ENCODE peak calls at places on chromosomes 7 and 10, in four cellular contexts. One of them, this sample, is unnamed.

GRCh38 chr10:86964847-86965190 is 3.5 kb upstream of the ADIRF start:
- DNase-seq in NCI-H69: no peak
- DNase-seq in progenitor cell of endocrine pancreas: no peak
- DNase-seq in anterior cingulate cortex: no peak
- DNase-seq in this sample: no peak

GRCh38 chr7:66739953-66740301 is 606 bp upstream of the RABGEF1 start:
- DNase-seq in NCI-H69: no peak
- DNase-seq in progenitor cell of endocrine pancreas: no peak
- DNase-seq in anterior cingulate cortex: no peak
- DNase-seq in this sample: no peak

GRCh38 chr10:126455036-126455765 is 66.9 kb upstream of the ADAM12 start:
- DNase-seq in NCI-H69: no peak
- DNase-seq in progenitor cell of endocrine pancreas: no peak
- DNase-seq in anterior cingulate cortex: no peak
- DNase-seq in this sample: no peak

GRCh38 chr10:123044391-123044790 is 35.6 kb downstream of the ACADSB start:
- DNase-seq in NCI-H69: peak; percentile 49
- DNase-seq in progenitor cell of endocrine pancreas: no peak
- DNase-seq in anterior cingulate cortex: no peak
- DNase-seq in this sample: no peak

GRCh38 chr7:738241-738640 is 11.2 kb upstream of the PRKAR1B start:
- DNase-seq in NCI-H69: no peak
- DNase-seq in progenitor cell of endocrine pancreas: no peak
- DNase-seq in anterior cingulate cortex: no peak
- DNase-seq in this sample: no peak

GRCh38 chr10:100535338-100535714 is 417 bp upstream of the HIF1AN start:
- DNase-seq in NCI-H69: no peak
- DNase-seq in progenitor cell of endocrine pancreas: no peak
- DNase-seq in anterior cingulate cortex: no peak
- DNase-seq in this sample: no peak

GRCh38 chr7:54799792-54800191 is 40.8 kb upstream of the SEC61G start:
- DNase-seq in NCI-H69: no peak
- DNase-seq in progenitor cell of endocrine pancreas: no peak
- DNase-seq in anterior cingulate cortex: no peak
- DNase-seq in this sample: no peak

GRCh38 chr7:77866791-77867190 is 68.2 kb downstream of the PHTF2 start:
- DNase-seq in NCI-H69: peak; percentile 68
- DNase-seq in progenitor cell of endocrine pancreas: no peak
- DNase-seq in anterior cingulate cortex: no peak
- DNase-seq in this sample: no peak

GRCh38 chr10:124010563-124011131 is 82.8 kb downstream of the CHST15 start:
- DNase-seq in NCI-H69: no peak
- DNase-seq in progenitor cell of endocrine pancreas: no peak
- DNase-seq in anterior cingulate cortex: no peak
- DNase-seq in this sample: peak; percentile 83

GRCh38 chr7:70318511-70318910 is 720.2 kb downstream of the AUTS2 start:
- DNase-seq in NCI-H69: no peak
- DNase-seq in progenitor cell of endocrine pancreas: no peak
- DNase-seq in anterior cingulate cortex: no peak
- DNase-seq in this sample: no peak

GRCh38 chr10:74310652-74311257 is 159.7 kb downstream of the ADK start:
- DNase-seq in NCI-H69: peak; percentile 70
- DNase-seq in progenitor cell of endocrine pancreas: no peak
- DNase-seq in anterior cingulate cortex: no peak
- DNase-seq in this sample: no peak

GRCh38 chr7:83155996-83156395 is 6.7 kb downstream of the PCLO start:
- DNase-seq in NCI-H69: no peak
- DNase-seq in progenitor cell of endocrine pancreas: no peak
- DNase-seq in anterior cingulate cortex: no peak
- DNase-seq in this sample: no peak

GRCh38 chr7:118079369-118079768 is 104.6 kb upstream of the LSM8 start:
- DNase-seq in NCI-H69: no peak
- DNase-seq in progenitor cell of endocrine pancreas: no peak
- DNase-seq in anterior cingulate cortex: no peak
- DNase-seq in this sample: no peak

GRCh38 chr7:102149416-102149815 is 137.3 kb upstream of the SH2B2 start:
- DNase-seq in NCI-H69: peak; percentile 15
- DNase-seq in progenitor cell of endocrine pancreas: no peak
- DNase-seq in anterior cingulate cortex: no peak
- DNase-seq in this sample: no peak

GRCh38 chr7:85508642-85509429 is 322.0 kb upstream of the SEMA3D start:
- DNase-seq in NCI-H69: no peak
- DNase-seq in progenitor cell of endocrine pancreas: no peak
- DNase-seq in anterior cingulate cortex: no peak
- DNase-seq in this sample: no peak

GRCh38 chr10:88092975-88093374 is 229.6 kb downstream of the PTEN start:
- DNase-seq in NCI-H69: peak; percentile 70
- DNase-seq in progenitor cell of endocrine pancreas: no peak
- DNase-seq in anterior cingulate cortex: no peak
- DNase-seq in this sample: no peak

GRCh38 chr7:157684157-157684595 is 347.4 kb downstream of the DNAJB6 start:
- DNase-seq in NCI-H69: no peak
- DNase-seq in progenitor cell of endocrine pancreas: no peak
- DNase-seq in anterior cingulate cortex: no peak
- DNase-seq in this sample: no peak

GRCh38 chr7:143459359-143459758 is 16.1 kb downstream of the TAS2R60 start:
- DNase-seq in NCI-H69: no peak
- DNase-seq in progenitor cell of endocrine pancreas: no peak
- DNase-seq in anterior cingulate cortex: no peak
- DNase-seq in this sample: no peak

GRCh38 chr10:14758994-14759664 is 15.6 kb downstream of the FAM107B start:
- DNase-seq in NCI-H69: peak; percentile 30
- DNase-seq in progenitor cell of endocrine pancreas: no peak
- DNase-seq in anterior cingulate cortex: no peak
- DNase-seq in this sample: no peak

GRCh38 chr10:60828489-60828852 is 50.2 kb downstream of the CDK1 start:
- DNase-seq in NCI-H69: peak; percentile 40
- DNase-seq in progenitor cell of endocrine pancreas: no peak
- DNase-seq in anterior cingulate cortex: no peak
- DNase-seq in this sample: no peak

GRCh38 chr10:113859261-113859660 is 4.8 kb downstream of the NHLRC2 start:
- DNase-seq in NCI-H69: no peak
- DNase-seq in progenitor cell of endocrine pancreas: no peak
- DNase-seq in anterior cingulate cortex: no peak
- DNase-seq in this sample: no peak

GRCh38 chr10:103428989-103429643 is 23.1 kb downstream of the CALHM2 start:
- DNase-seq in NCI-H69: peak; percentile 5
- DNase-seq in progenitor cell of endocrine pancreas: no peak
- DNase-seq in anterior cingulate cortex: no peak
- DNase-seq in this sample: no peak

GRCh38 chr10:95559466-95559865 is 1.7 kb downstream of the SORBS1 start:
- DNase-seq in NCI-H69: peak; percentile 86
- DNase-seq in progenitor cell of endocrine pancreas: no peak
- DNase-seq in anterior cingulate cortex: no peak
- DNase-seq in this sample: no peak

This sample was measured in head of caudate nucleus.